ENCODE peak calls at places on chromosomes 11 and 22, in nine cellular contexts. W, C, G, Q, E, X, O, R and N are unnamed samples.

GRCh38 chr22:29136715-29137700 is 64.2 kb downstream of the KREMEN1 start:
- DNase-seq in W (no peak), C (no peak), G (no peak), Q (no peak), E (no peak), X (no peak), O (no peak), R (no peak), N (no peak)

GRCh38 chr11:69674267-69674885 is 777 bp downstream of the LTO1 start:
- DNase-seq in W (peak; percentile 39), C (no peak), G (no peak), Q (no peak), E (no peak), X (peak; percentile 92), O (no peak), R (no peak), N (peak; percentile 66)

GRCh38 chr11:64233913-64234839 is at the start of gene VEGFB:
- DNase-seq in W (peak; percentile 81), C (peak; percentile 92), G (peak; percentile 81), Q (peak; percentile 67), E (peak; percentile 73), X (peak; percentile 26), O (peak; percentile 53), R (peak; percentile 79), N (peak; percentile 90)

GRCh38 chr11:17286332-17286731 is 9.8 kb downstream of the NUCB2 start:
- DNase-seq in W (no peak), C (no peak), G (no peak), Q (no peak), E (no peak), X (no peak), O (no peak), R (no peak), N (no peak)

GRCh38 chr22:38311331-38311635 is 6.0 kb downstream of the CSNK1E start:
- DNase-seq in W (no peak), C (no peak), G (no peak), Q (no peak), E (no peak), X (no peak), O (no peak), R (no peak), N (no peak)

GRCh38 chr11:35179466-35180135 is 40.6 kb downstream of the CD44 start:
- DNase-seq in W (no peak), C (no peak), G (no peak), Q (no peak), E (no peak), X (peak; percentile 50), O (no peak), R (no peak), N (no peak)

GRCh38 chr11:92827132-92827531 is 142.3 kb upstream of the MTNR1B start:
- DNase-seq in W (no peak), C (no peak), G (no peak), Q (no peak), E (no peak), X (no peak), O (no peak), R (no peak), N (no peak)

GRCh38 chr22:32050678-32051515 is 7.8 kb downstream of the SLC5A1 start:
- DNase-seq in W (peak; percentile 38), C (peak; percentile 72), G (no peak), Q (peak; percentile 2), E (peak; percentile 34), X (peak; percentile 79), O (peak; percentile 72), R (no peak), N (no peak)

GRCh38 chr11:86486261-86487030 is 111.8 kb downstream of the CCDC81 start:
- DNase-seq in W (no peak), C (no peak), G (no peak), Q (peak; percentile 19), E (no peak), X (no peak), O (no peak), R (no peak), N (no peak)

GRCh38 chr22:49824185-49824925 is 3.3 kb downstream of the BRD1 start:
- DNase-seq in W (no peak), C (no peak), G (no peak), Q (no peak), E (no peak), X (no peak), O (no peak), R (no peak), N (no peak)

GRCh38 chr11:1293619-1294015 is 15.8 kb downstream of the TOLLIP start:
- DNase-seq in W (peak; percentile 68), C (peak; percentile 70), G (peak; percentile 9), Q (no peak), E (no peak), X (no peak), O (peak; percentile 53), R (peak; percentile 63), N (peak; percentile 66)

GRCh38 chr11:99325807-99326206 is 305.1 kb downstream of the CNTN5 start:
- DNase-seq in W (no peak), C (no peak), G (no peak), Q (no peak), E (no peak), X (peak; percentile 89), O (peak; percentile 65), R (no peak), N (no peak)

GRCh38 chr11:65912840-65913239 is 6.0 kb downstream of the C11orf68 start:
- DNase-seq in W (no peak), C (no peak), G (no peak), Q (no peak), E (no peak), X (peak; percentile 91), O (peak; percentile 55), R (peak; percentile 34), N (no peak)

GRCh38 chr11:93020248-93021088 is 51.0 kb downstream of the MTNR1B start:
- DNase-seq in W (no peak), C (no peak), G (no peak), Q (no peak), E (no peak), X (peak; percentile 92), O (peak; percentile 18), R (no peak), N (no peak)

GRCh38 chr11:131688056-131688693 is 317.8 kb downstream of the NTM start:
- DNase-seq in W (peak; percentile 54), C (peak; percentile 83), G (peak; percentile 47), Q (no peak), E (no peak), X (peak; percentile 41), O (peak; percentile 35), R (peak; percentile 92), N (peak; percentile 76)

GRCh38 chr22:26522592-26522991 is 10.3 kb upstream of the TFIP11 start:
- DNase-seq in W (no peak), C (no peak), G (no peak), Q (no peak), E (no peak), X (no peak), O (no peak), R (no peak), N (no peak)

GRCh38 chr11:120634706-120635105 is 123.2 kb downstream of the GRIK4 start:
- DNase-seq in W (no peak), C (peak; percentile 45), G (no peak), Q (no peak), E (no peak), X (no peak), O (no peak), R (no peak), N (no peak)

GRCh38 chr11:120629407-120629806 is 117.9 kb downstream of the GRIK4 start:
- DNase-seq in W (no peak), C (no peak), G (no peak), Q (no peak), E (no peak), X (no peak), O (no peak), R (peak; percentile 86), N (no peak)

GRCh38 chr11:120630100-120630499 is 118.6 kb downstream of the GRIK4 start:
- DNase-seq in W (no peak), C (no peak), G (no peak), Q (no peak), E (no peak), X (no peak), O (no peak), R (no peak), N (no peak)

GRCh38 chr11:120633630-120634374 is 122.3 kb downstream of the GRIK4 start:
- DNase-seq in W (no peak), C (peak; percentile 1), G (no peak), Q (no peak), E (no peak), X (no peak), O (no peak), R (no peak), N (no peak)

GRCh38 chr11:120632579-120632978 is 121.0 kb downstream of the GRIK4 start:
- DNase-seq in W (no peak), C (no peak), G (no peak), Q (no peak), E (no peak), X (no peak), O (peak; percentile 7), R (no peak), N (no peak)
- TF ChIP-seq CTCF in W (no peak), C (no peak), G (no peak), Q (no peak), E (no peak), X (no peak), O (no peak), R (peak; percentile 73), N (no peak)

GRCh38 chr11:95156133-95156731 is 66.6 kb downstream of the ENDOD1 start:
- DNase-seq in W (no peak), C (no peak), G (no peak), Q (no peak), E (no peak), X (no peak), O (no peak), R (peak; percentile 61), N (no peak)
- H3K27ac ChIP-seq in W (no peak overlapping the region), C (no peak overlapping the region), G (peak overlapping the region; percentile 65), Q (no peak overlapping the region), E (no peak overlapping the region), X (no peak overlapping the region), O (no peak overlapping the region), R (no peak overlapping the region), N (no peak overlapping the region)

DNA sequence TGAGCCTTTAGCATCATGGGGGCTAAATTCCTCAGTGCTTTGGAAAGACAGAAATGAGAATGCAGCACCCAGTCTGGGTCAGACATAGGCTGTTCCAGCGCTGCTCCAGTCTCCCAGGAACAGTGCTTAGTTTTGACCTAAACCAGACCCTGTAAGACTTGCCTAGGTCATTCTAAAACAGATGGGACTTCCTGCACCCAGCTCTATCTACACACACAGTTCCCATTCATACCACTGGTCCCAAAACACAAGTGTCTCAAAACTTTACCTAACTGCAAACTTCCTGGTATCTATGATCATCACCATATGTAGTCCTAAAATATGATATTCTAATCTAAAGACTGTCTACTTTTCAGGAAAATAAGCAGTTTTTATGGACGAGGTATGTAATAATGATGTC is 37.9 kb downstream of the PRCP start:
- DNase-seq in W (no peak), C (no peak), G (no peak), Q (no peak), E (no peak), X (no peak), O (no peak), R (no peak), N (no peak)
- TF ChIP-seq CTCF in W (no peak), C (no peak), G (no peak), Q (no peak), E (no peak), X (no peak), O (no peak), R (no peak), N (no peak)

DNA sequence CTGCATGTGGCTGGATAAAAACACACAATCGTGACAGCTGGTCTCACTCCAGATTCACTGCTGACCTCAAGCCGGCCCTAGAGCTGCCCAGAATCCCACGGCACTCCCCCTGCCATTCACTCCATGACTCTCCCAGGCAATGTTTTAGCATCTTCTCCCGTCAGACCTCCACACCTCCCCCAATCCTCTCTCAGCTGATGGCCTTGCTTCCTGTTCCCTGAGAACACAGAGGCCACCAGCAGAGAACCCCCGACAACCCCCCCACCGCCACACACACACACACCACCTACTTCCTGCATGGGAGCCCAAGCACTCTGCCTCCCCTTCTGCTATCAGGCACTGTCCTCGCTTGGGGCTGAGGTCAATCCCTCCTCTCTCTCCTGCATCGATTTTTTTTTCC is 9.3 kb downstream of the TNKS1BP1 start:
- DNase-seq in W (peak; percentile 57), C (peak; percentile 57), G (no peak), Q (no peak), E (no peak), X (peak; percentile 61), O (no peak), R (peak; percentile 80), N (no peak)
- H3K27ac ChIP-seq in W (peak overlapping the region; percentile 97), C (no peak overlapping the region), G (peak overlapping the region; percentile 73), Q (no peak overlapping the region), E (no peak overlapping the region), X (no peak overlapping the region), O (no peak overlapping the region), R (no peak overlapping the region), N (peak overlapping the region; percentile 51)